ENCODE peak calls at places on chromosomes 2 and 18, in seven cellular contexts. J is brain microvascular endothelial cell; Q is right cardiac atrium; T is bronchial epithelial cell; P is CD8-positive, alpha-beta memory T cell; A is pancreas; X is astrocyte. U is an unnamed sample.

GRCh38 chr2:38076250-38076709 is 329 bp upstream of the CYP1B1 start:
- DNase-seq in P (no peak), J (peak), A (peak), Q (peak), T (peak), X (peak), U (peak)

GRCh38 chr2:10120938-10121574 is 1.5 kb upstream of the RRM2 start:
- DNase-seq in T (no peak), A (peak), P (no peak), J (no peak), X (peak), Q (no peak), U (no peak)

GRCh38 chr2:26670171-26670570 is 22.4 kb upstream of the KCNK3 start:
- DNase-seq in P (no peak), A (no peak), X (peak), T (peak), Q (no peak), J (peak), U (no peak)

GRCh38 chr2:10392951-10393647 is 55.0 kb downstream of the ODC1 start:
- DNase-seq in P (no peak), A (no peak), J (no peak), X (no peak), T (no peak), Q (peak), U (no peak)

GRCh38 chr2:152369176-152369860 is 34.3 kb downstream of the FMNL2 start:
- DNase-seq in X (peak), J (peak), Q (no peak), P (no peak), A (no peak), T (peak), U (no peak)

GRCh38 chr18:57943723-57944122 is 100.3 kb upstream of the NEDD4L start:
- DNase-seq in Q (no peak), X (peak), P (no peak), T (peak), J (peak), A (no peak), U (no peak)

GRCh38 chr2:100427627-100428258 is 10.3 kb upstream of the CHST10 start:
- DNase-seq in P (peak), T (peak), X (peak), J (peak), A (peak), Q (peak), U (no peak)

GRCh38 chr2:213148572-213149331 is 2.7 kb downstream of the IKZF2 start:
- DNase-seq in J (no peak), P (no peak), T (no peak), A (no peak), X (no peak), Q (no peak), U (no peak)

GRCh38 chr2:120899799-120900198 is 164.1 kb downstream of the GLI2 start:
- DNase-seq in A (no peak), P (no peak), Q (no peak), X (no peak), J (no peak), T (no peak), U (no peak)

GRCh38 chr2:118202707-118203303 is 114.5 kb downstream of the INSIG2 start:
- DNase-seq in T (peak), A (no peak), J (peak), X (peak), Q (no peak), P (peak), U (no peak)

GRCh38 chr2:165633431-165633830 is 160.6 kb downstream of the GALNT3 start:
- DNase-seq in T (no peak), X (no peak), A (no peak), Q (no peak), J (no peak), P (no peak), U (no peak)

GRCh38 chr2:193966590-193966989 is 1690.4 kb upstream of the SLC39A10 start:
- DNase-seq in A (no peak), T (peak), Q (no peak), P (no peak), X (peak), J (peak), U (no peak)

GRCh38 chr2:20186078-20186854 is 38.7 kb downstream of the SDC1 start:
- DNase-seq in X (peak), J (peak), T (peak), A (no peak), P (no peak), Q (no peak), U (no peak)

GRCh38 chr2:42808301-42808700 is 15.9 kb upstream of the HAAO start:
- DNase-seq in J (no peak), X (no peak), T (no peak), P (no peak), A (no peak), Q (no peak), U (no peak)

GRCh38 chr2:3154694-3155093 is 222.9 kb downstream of the EIPR1 start:
- DNase-seq in X (no peak), Q (no peak), T (no peak), J (no peak), P (no peak), A (no peak), U (no peak)

GRCh38 chr2:175282300-175282699 is 100.8 kb upstream of the ATP5MC3 start:
- DNase-seq in Q (no peak), T (peak), P (no peak), A (no peak), J (no peak), X (peak), U (no peak)

GRCh38 chr18:40019797-40020392 is 1935.1 kb upstream of the PIK3C3 start:
- DNase-seq in Q (no peak), J (no peak), A (no peak), T (no peak), P (no peak), X (no peak), U (no peak)

GRCh38 chr2:189143930-189144329 is 35.6 kb downstream of the COL5A2 start:
- DNase-seq in X (peak), P (no peak), Q (no peak), T (no peak), A (no peak), J (no peak), U (no peak)

GRCh38 chr2:227826563-227826962 is 12.9 kb downstream of the CCL20 start:
- DNase-seq in T (no peak), A (no peak), P (peak), X (no peak), J (no peak), Q (no peak), U (no peak)

GRCh38 chr2:219250044-219250781 is 2.8 kb upstream of the TUBA4B start:
- DNase-seq in Q (peak), X (no peak), J (no peak), T (no peak), P (no peak), A (no peak), U (peak)

GRCh38 chr2:39996653-39997080 is 217.6 kb upstream of the THUMPD2 start:
- DNase-seq in T (peak), A (no peak), J (peak), P (no peak), Q (no peak), X (peak), U (no peak)

GRCh38 chr2:96868555-96869280 is 1.2 kb downstream of the SEMA4C start:
- DNase-seq in A (peak), P (peak), T (peak), J (peak), Q (peak), X (peak), U (peak)

GRCh38 chr2:45008296-45009129 is 739 bp downstream of the SIX2 start:
- DNase-seq in Q (peak), X (no peak), P (no peak), T (peak), A (peak), J (no peak), U (no peak)

GRCh38 chr2:232325324-232326273 is 53.0 kb upstream of the ALPP start:
- DNase-seq in T (no peak), P (peak), Q (peak), X (no peak), A (no peak), J (peak), U (no peak)

GRCh38 chr2:132585982-132586608 is 83.9 kb downstream of the LYPD1 start:
- DNase-seq in J (no peak), P (no peak), Q (no peak), X (no peak), A (no peak), T (no peak), U (peak)

GRCh38 chr2:237674731-237675276 is 47.4 kb downstream of the LRRFIP1 start:
- DNase-seq in T (peak), Q (peak), X (peak), P (peak), J (peak), A (peak), U (peak)

GRCh38 chr2:237671466-237672173 is 44.2 kb downstream of the LRRFIP1 start:
- DNase-seq in X (no peak), A (no peak), P (no peak), J (no peak), T (no peak), Q (no peak), U (no peak)

GRCh38 chr2:237670641-237671040 is 43.3 kb downstream of the LRRFIP1 start:
- DNase-seq in J (no peak), X (no peak), A (no peak), P (no peak), T (no peak), Q (peak), U (no peak)

GRCh38 chr2:237673130-237673921 is 45.9 kb downstream of the LRRFIP1 start:
- DNase-seq in J (peak), P (peak), Q (peak), A (no peak), T (peak), X (peak), U (peak)

DNA sequence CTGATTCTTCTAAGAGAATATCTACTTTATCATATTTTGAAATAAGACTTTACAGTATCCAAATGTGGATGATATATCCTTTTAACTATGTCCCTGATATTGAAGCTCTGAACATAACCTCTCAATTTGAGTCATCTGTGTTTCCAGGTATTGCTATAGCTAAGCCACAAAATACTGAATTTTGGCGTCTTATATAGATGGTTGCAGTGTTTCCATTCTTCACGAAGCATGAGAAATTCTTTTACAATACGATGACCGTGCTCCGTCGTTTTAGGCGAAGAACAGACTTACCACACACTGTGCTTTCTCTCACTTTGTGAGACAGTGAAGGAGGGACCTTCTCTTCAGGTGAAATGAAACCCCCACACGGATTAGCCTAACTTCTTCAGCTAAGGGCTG is 45.3 kb downstream of the LRRFIP1 start:
- DNase-seq in T (no peak), A (no peak), Q (no peak), P (no peak), X (no peak), J (no peak), U (no peak)
- H3K4me3 ChIP-seq in T (no peak), A (no peak), Q (no peak), P (peak), X (no peak), J (no peak), U (no peak)

DNA sequence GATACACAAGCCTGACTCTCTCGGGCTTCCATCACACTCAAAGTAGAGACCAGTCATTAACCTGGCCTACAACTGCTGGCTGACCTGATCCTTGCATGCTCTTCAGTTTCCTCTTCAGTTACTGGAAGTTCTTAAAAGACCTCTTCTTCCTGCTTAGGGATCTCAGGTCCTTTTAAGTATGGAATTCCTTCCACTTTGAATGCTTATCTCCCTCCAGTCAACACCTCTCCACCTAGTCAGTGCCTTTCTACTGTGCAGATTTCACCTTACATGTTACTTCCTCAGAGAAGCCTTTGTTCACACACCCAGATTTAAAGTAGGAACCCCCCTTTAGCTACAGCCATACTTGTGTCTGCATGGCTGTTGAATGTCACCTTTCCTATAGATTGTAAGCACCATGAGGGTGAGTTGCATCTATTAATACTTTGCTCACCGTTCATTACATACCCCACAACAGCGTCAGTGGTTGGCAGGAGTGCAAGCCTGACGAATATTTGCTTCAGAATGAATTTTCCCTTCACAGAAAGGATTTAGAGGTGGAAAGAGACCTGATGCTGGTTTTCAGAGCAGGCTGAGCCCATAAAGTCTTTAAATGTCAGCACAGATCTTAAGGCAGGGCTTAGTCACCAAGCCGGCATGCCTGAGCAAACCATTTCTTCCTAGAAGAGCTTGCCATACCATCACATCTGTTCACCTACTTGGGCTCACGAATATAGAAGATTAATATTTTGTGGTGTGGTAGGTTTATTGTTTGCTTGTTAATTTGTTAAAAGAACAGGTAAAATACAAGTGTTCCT is 90.1 kb downstream of the ACVR1 start:
- DNase-seq in Q (no peak), T (peak), A (no peak), J (no peak), X (peak), P (no peak), U (no peak)
- H3K4me3 ChIP-seq in Q (no peak), T (no peak), A (no peak), J (no peak), X (no peak), P (no peak), U (no peak)

GRCh38 chr2:27822049-27822448 is 50.5 kb downstream of the MRPL33 start:
- DNase-seq in Q (no peak), P (no peak), X (no peak), A (no peak), J (no peak), T (no peak), U (no peak)

GRCh38 chr2:27823135-27823534 is 51.6 kb downstream of the MRPL33 start:
- DNase-seq in Q (no peak), T (no peak), P (no peak), A (no peak), J (no peak), X (no peak), U (no peak)

GRCh38 chr2:27828305-27828704 is 56.8 kb downstream of the MRPL33 start:
- DNase-seq in P (no peak), Q (no peak), X (no peak), T (no peak), J (no peak), A (no peak), U (no peak)

GRCh38 chr2:27824401-27824800 is 52.9 kb downstream of the MRPL33 start:
- DNase-seq in P (no peak), Q (no peak), X (no peak), T (no peak), A (no peak), J (no peak), U (no peak)

GRCh38 chr2:27823564-27823963 is 52.0 kb downstream of the MRPL33 start:
- DNase-seq in T (no peak), A (no peak), P (no peak), J (no peak), Q (no peak), X (no peak), U (no peak)
- H3K4me3 ChIP-seq in T (no peak), A (no peak), P (no peak), J (no peak), Q (no peak), X (no peak), U (no peak)

DNA sequence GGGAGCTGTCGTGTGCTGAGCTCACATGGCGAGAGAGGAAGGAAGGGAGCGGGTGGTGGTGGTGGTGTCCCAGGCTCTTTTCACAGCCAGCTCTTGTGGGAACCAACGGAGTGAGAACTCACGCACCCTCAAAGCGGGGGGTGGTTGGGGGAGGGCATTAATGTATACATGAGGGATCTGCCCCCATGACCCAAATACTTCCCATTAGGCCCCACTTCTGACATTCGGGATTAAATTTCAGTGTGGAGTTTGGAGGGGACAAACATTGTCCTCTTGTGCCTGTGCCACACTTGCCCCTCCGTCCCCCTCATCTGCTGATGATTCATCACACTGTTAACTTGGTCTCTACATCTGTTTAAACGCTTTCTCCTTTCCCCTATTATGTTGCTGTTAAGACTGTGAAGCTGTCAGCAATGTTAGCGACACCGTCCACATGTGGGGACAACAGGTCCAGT is 22.5 kb downstream of the INPP4A start:
- DNase-seq in P (peak), Q (no peak), J (no peak), A (no peak), X (no peak), T (no peak), U (peak)
- H3K4me3 ChIP-seq in P (peak), Q (no peak), J (no peak), A (no peak), X (no peak), T (no peak), U (no peak)

GRCh38 chr2:226424971-226425370 is 374.6 kb downstream of the IRS1 start:
- DNase-seq in X (no peak), J (no peak), P (no peak), T (peak), A (no peak), Q (no peak), U (no peak)

GRCh38 chr2:226423498-226423960 is 376.1 kb downstream of the IRS1 start:
- DNase-seq in X (peak), J (no peak), Q (no peak), A (no peak), P (peak), T (peak), U (peak)

GRCh38 chr2:226426292-226426736 is 373.3 kb downstream of the IRS1 start:
- DNase-seq in J (peak), T (peak), X (peak), P (no peak), Q (no peak), A (no peak), U (no peak)

GRCh38 chr2:226418521-226418920 is 381.1 kb downstream of the IRS1 start:
- DNase-seq in A (no peak), Q (no peak), T (no peak), J (no peak), P (no peak), X (no peak), U (no peak)

GRCh38 chr2:226420646-226421045 is 379.0 kb downstream of the IRS1 start:
- DNase-seq in T (peak), P (no peak), Q (no peak), X (peak), J (no peak), A (no peak), U (no peak)
- H3K4me3 ChIP-seq in T (no peak), P (no peak), Q (no peak), X (no peak), J (no peak), A (no peak), U (no peak)

DNA sequence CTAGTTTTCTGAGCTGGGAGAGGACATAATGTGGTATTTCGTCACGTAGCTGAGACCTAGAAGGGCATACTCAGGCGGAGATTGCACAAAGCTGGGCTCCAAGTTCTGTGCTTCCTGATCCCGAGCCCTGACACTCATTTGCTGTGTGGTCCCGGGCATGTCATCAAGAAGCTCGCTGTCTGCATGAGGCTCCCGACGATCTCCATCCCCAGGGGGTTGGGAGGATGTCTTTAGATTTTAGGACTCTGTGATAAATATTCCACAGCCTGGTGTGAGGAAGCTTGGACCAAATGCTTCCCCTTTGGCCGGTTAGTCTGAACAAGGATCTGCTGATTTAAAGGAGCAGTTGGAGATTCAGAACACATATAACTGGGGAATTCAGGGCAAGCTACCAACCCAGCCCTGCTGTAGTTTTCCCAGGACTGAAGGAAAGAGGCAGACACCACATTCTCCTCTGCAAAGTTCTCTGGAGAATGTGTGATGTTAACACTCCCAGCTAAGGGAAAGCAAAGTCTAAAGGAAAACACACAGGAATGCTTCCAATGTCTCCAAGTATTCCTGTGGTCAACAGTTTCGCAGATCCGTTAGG is 2.3 kb downstream of the KCNE4 start:
- DNase-seq in A (no peak), Q (peak), T (no peak), P (no peak), J (peak), X (peak), U (no peak)
- H3K4me3 ChIP-seq in A (peak), Q (no peak), T (no peak), P (no peak), J (peak), X (no peak), U (no peak)

GRCh38 chr2:400988-401679 is 113.2 kb upstream of the ALKAL2 start:
- DNase-seq in A (peak), P (no peak), J (peak), Q (no peak), X (no peak), T (no peak), U (no peak)

GRCh38 chr2:402721-403120 is 114.8 kb upstream of the ALKAL2 start:
- DNase-seq in J (no peak), X (no peak), P (no peak), T (no peak), Q (no peak), A (no peak), U (no peak)

GRCh38 chr2:404581-404980 is 116.7 kb upstream of the ALKAL2 start:
- DNase-seq in X (no peak), Q (no peak), T (no peak), A (no peak), P (no peak), J (no peak), U (no peak)

GRCh38 chr2:403682-404081 is 115.8 kb upstream of the ALKAL2 start:
- DNase-seq in A (no peak), Q (no peak), T (no peak), P (no peak), J (no peak), X (no peak), U (no peak)

GRCh38 chr2:402206-402605 is 114.3 kb upstream of the ALKAL2 start:
- DNase-seq in Q (no peak), J (no peak), T (no peak), P (no peak), X (no peak), A (no peak), U (no peak)
- H3K4me3 ChIP-seq in Q (no peak), J (no peak), T (no peak), P (no peak), X (no peak), A (no peak), U (no peak)

DNA sequence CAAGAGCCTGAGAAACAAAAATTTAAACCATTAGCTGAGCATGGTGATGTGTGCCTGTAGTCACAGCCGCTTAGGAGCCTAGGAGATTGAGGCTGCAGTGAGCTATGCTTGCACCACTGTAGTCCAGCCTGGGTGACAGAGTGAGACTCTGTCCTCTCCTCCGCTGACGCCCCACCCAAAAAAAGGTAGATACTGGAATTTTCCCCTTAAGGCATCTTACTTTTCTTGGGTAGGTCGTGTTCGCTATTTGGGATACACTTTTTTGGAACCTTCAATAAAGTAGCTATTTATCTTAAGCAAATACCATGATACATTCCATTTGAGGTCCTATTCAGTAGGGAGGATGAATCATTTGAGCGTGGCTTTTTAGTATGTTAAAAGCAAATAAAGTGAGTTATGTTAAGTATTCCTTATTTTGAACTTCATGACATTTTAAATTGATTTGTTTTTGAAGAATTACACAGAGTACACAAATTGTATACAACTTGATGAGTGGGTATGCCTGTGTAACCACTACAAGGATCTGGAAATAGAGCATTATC is 38.7 kb downstream of the RALBP1 start:
- DNase-seq in J (peak), P (no peak), A (no peak), X (peak), T (peak), Q (no peak), U (no peak)
- H3K4me3 ChIP-seq in J (no peak), P (no peak), A (no peak), X (no peak), T (no peak), Q (no peak), U (no peak)

U was measured in upper lobe of left lung.